ENCODE peak calls at places on chromosome 4, in five cellular contexts. One of them, this sample, is unnamed.

GRCh38 chr4:87560802-87561201 is 31.6 kb upstream of the SPARCL1 start:
- DNase-seq in DND-41: no peak
- DNase-seq in AG08395: no peak
- DNase-seq in heart left ventricle: no peak
- DNase-seq in gastrocnemius medialis: no peak
- DNase-seq in this sample: no peak

GRCh38 chr4:121448231-121448630 is 67.4 kb upstream of the QRFPR start:
- DNase-seq in DND-41: no peak
- DNase-seq in AG08395: no peak
- DNase-seq in gastrocnemius medialis: no peak
- DNase-seq in heart left ventricle: no peak
- DNase-seq in this sample: no peak

GRCh38 chr4:10108818-10109783 is 7.5 kb downstream of the WDR1 start:
- DNase-seq in gastrocnemius medialis: peak
- DNase-seq in AG08395: no peak
- DNase-seq in DND-41: no peak
- DNase-seq in heart left ventricle: no peak
- DNase-seq in this sample: no peak

GRCh38 chr4:133969202-133969873 is 232.3 kb downstream of the PABPC4L start:
- DNase-seq in gastrocnemius medialis: no peak
- DNase-seq in AG08395: no peak
- DNase-seq in heart left ventricle: peak
- DNase-seq in DND-41: peak
- DNase-seq in this sample: no peak

GRCh38 chr4:79576480-79576803 is 168.4 kb upstream of the GK2 start:
- DNase-seq in DND-41: peak
- DNase-seq in gastrocnemius medialis: no peak
- DNase-seq in AG08395: peak
- DNase-seq in heart left ventricle: no peak
- DNase-seq in this sample: no peak

GRCh38 chr4:111501946-111502345 is 643.3 kb upstream of the FAM241A start:
- DNase-seq in DND-41: no peak
- DNase-seq in AG08395: no peak
- DNase-seq in heart left ventricle: no peak
- DNase-seq in gastrocnemius medialis: no peak
- DNase-seq in this sample: no peak

GRCh38 chr4:54255881-54256280 is 26.8 kb downstream of the PDGFRA start:
- DNase-seq in heart left ventricle: no peak
- DNase-seq in DND-41: no peak
- DNase-seq in AG08395: no peak
- DNase-seq in gastrocnemius medialis: peak
- DNase-seq in this sample: no peak

GRCh38 chr4:187302456-187302855 is 578.8 kb upstream of the FAT1 start:
- DNase-seq in heart left ventricle: no peak
- DNase-seq in gastrocnemius medialis: no peak
- DNase-seq in DND-41: no peak
- DNase-seq in AG08395: peak
- DNase-seq in this sample: no peak

GRCh38 chr4:41613362-41613761 is 75.4 kb downstream of the LIMCH1 start:
- DNase-seq in heart left ventricle: no peak
- DNase-seq in DND-41: no peak
- DNase-seq in gastrocnemius medialis: no peak
- DNase-seq in AG08395: peak
- DNase-seq in this sample: no peak

GRCh38 chr4:102815981-102816380 is 11.4 kb downstream of the UBE2D3 start:
- DNase-seq in gastrocnemius medialis: no peak
- DNase-seq in heart left ventricle: no peak
- DNase-seq in AG08395: peak
- DNase-seq in DND-41: no peak
- DNase-seq in this sample: no peak

GRCh38 chr4:113618205-113618604 is 143.3 kb downstream of the CAMK2D start:
- DNase-seq in AG08395: no peak
- DNase-seq in gastrocnemius medialis: no peak
- DNase-seq in heart left ventricle: no peak
- DNase-seq in DND-41: no peak
- DNase-seq in this sample: no peak

GRCh38 chr4:476501-476900 is 22.5 kb downstream of the ZNF721 start:
- DNase-seq in gastrocnemius medialis: no peak
- DNase-seq in AG08395: peak
- DNase-seq in DND-41: no peak
- DNase-seq in heart left ventricle: no peak
- DNase-seq in this sample: no peak